ENCODE peak calls at places on chromosomes 16 and 17, in nine cellular contexts. One of them, this sample, is unnamed.

GRCh38 chr17:66123163-66123562 is 68.8 kb downstream of the CEP112 start:
- DNase-seq in right atrium auricular region: no peak
- DNase-seq in B cell: no peak
- DNase-seq in NCI-H460: no peak
- DNase-seq in NCI-H2029: no peak
- DNase-seq in left ventricle myocardium inferior: no peak
- DNase-seq in stimulated activated CD8-positive, alpha-beta memory T cell treated with anti-CD3 and anti-CD28 coated beads, Interleukin-4, amount 100 ng/mL, for 4 hours: no peak
- DNase-seq in PC-3: peak
- DNase-seq in GM13976: no peak
- DNase-seq in this sample: peak

GRCh38 chr16:31253642-31254045 is 6.1 kb upstream of the ITGAM start:
- DNase-seq in PC-3: no peak
- DNase-seq in B cell: no peak
- DNase-seq in stimulated activated CD8-positive, alpha-beta memory T cell treated with anti-CD3 and anti-CD28 coated beads, Interleukin-4, amount 100 ng/mL, for 4 hours: no peak
- DNase-seq in left ventricle myocardium inferior: peak
- DNase-seq in NCI-H2029: no peak
- DNase-seq in NCI-H460: peak
- DNase-seq in GM13976: no peak
- DNase-seq in right atrium auricular region: peak
- DNase-seq in this sample: no peak

GRCh38 chr17:13833921-13834320 is 232.2 kb upstream of the HS3ST3A1 start:
- DNase-seq in NCI-H2029: no peak
- DNase-seq in left ventricle myocardium inferior: no peak
- DNase-seq in right atrium auricular region: no peak
- DNase-seq in B cell: no peak
- DNase-seq in NCI-H460: no peak
- DNase-seq in GM13976: no peak
- DNase-seq in PC-3: no peak
- DNase-seq in stimulated activated CD8-positive, alpha-beta memory T cell treated with anti-CD3 and anti-CD28 coated beads, Interleukin-4, amount 100 ng/mL, for 4 hours: no peak
- DNase-seq in this sample: no peak

GRCh38 chr17:76569607-76570279 is 15.9 kb downstream of the ST6GALNAC2 start:
- DNase-seq in stimulated activated CD8-positive, alpha-beta memory T cell treated with anti-CD3 and anti-CD28 coated beads, Interleukin-4, amount 100 ng/mL, for 4 hours: no peak
- DNase-seq in GM13976: no peak
- DNase-seq in NCI-H460: no peak
- DNase-seq in NCI-H2029: no peak
- DNase-seq in B cell: no peak
- DNase-seq in PC-3: peak
- DNase-seq in right atrium auricular region: no peak
- DNase-seq in left ventricle myocardium inferior: peak
- DNase-seq in this sample: no peak

GRCh38 chr17:50180066-50180465 is 14.3 kb downstream of the SGCA start:
- DNase-seq in right atrium auricular region: no peak
- DNase-seq in B cell: no peak
- DNase-seq in stimulated activated CD8-positive, alpha-beta memory T cell treated with anti-CD3 and anti-CD28 coated beads, Interleukin-4, amount 100 ng/mL, for 4 hours: no peak
- DNase-seq in NCI-H460: no peak
- DNase-seq in left ventricle myocardium inferior: no peak
- DNase-seq in GM13976: no peak
- DNase-seq in PC-3: no peak
- DNase-seq in NCI-H2029: no peak
- DNase-seq in this sample: no peak

GRCh38 chr16:14497245-14498082 is 132.6 kb downstream of the PARN start:
- DNase-seq in NCI-H460: no peak
- DNase-seq in left ventricle myocardium inferior: no peak
- DNase-seq in right atrium auricular region: no peak
- DNase-seq in B cell: no peak
- DNase-seq in stimulated activated CD8-positive, alpha-beta memory T cell treated with anti-CD3 and anti-CD28 coated beads, Interleukin-4, amount 100 ng/mL, for 4 hours: no peak
- DNase-seq in GM13976: no peak
- DNase-seq in PC-3: no peak
- DNase-seq in NCI-H2029: peak
- DNase-seq in this sample: no peak

GRCh38 chr16:50309527-50310307 is 43.4 kb downstream of the ADCY7 start:
- DNase-seq in B cell: peak
- DNase-seq in stimulated activated CD8-positive, alpha-beta memory T cell treated with anti-CD3 and anti-CD28 coated beads, Interleukin-4, amount 100 ng/mL, for 4 hours: no peak
- DNase-seq in PC-3: no peak
- DNase-seq in GM13976: peak
- DNase-seq in left ventricle myocardium inferior: no peak
- DNase-seq in NCI-H460: no peak
- DNase-seq in NCI-H2029: no peak
- DNase-seq in right atrium auricular region: peak
- DNase-seq in this sample: peak

GRCh38 chr17:79951361-79952264 is 84.1 kb downstream of the TBC1D16 start:
- DNase-seq in NCI-H2029: peak
- DNase-seq in left ventricle myocardium inferior: peak
- DNase-seq in right atrium auricular region: no peak
- DNase-seq in B cell: peak
- DNase-seq in GM13976: no peak
- DNase-seq in PC-3: no peak
- DNase-seq in stimulated activated CD8-positive, alpha-beta memory T cell treated with anti-CD3 and anti-CD28 coated beads, Interleukin-4, amount 100 ng/mL, for 4 hours: no peak
- DNase-seq in NCI-H460: peak
- DNase-seq in this sample: peak

GRCh38 chr17:28982191-28982793 is 23.5 kb downstream of the SEZ6 start:
- DNase-seq in right atrium auricular region: no peak
- DNase-seq in stimulated activated CD8-positive, alpha-beta memory T cell treated with anti-CD3 and anti-CD28 coated beads, Interleukin-4, amount 100 ng/mL, for 4 hours: peak
- DNase-seq in NCI-H460: no peak
- DNase-seq in left ventricle myocardium inferior: no peak
- DNase-seq in B cell: peak
- DNase-seq in GM13976: peak
- DNase-seq in PC-3: no peak
- DNase-seq in NCI-H2029: peak
- DNase-seq in this sample: no peak

This sample was measured in hepatic stellate cell.